ENCODE peak calls at places on chromosome 14, in eight cellular contexts. One of them, this sample, is unnamed.

GRCh38 chr14:22536853-22537338 is 52.1 kb downstream of the DAD1 start:
- DNase-seq in CD4-positive, CD25-positive, alpha-beta regulatory T cell: no peak
- DNase-seq in activated T-helper 1 cell treated with anti-CD3 and anti-CD28 coated beads, Interleukin-12 subunit alpha, Interleukin-12 subunit beta, Interleukin-2, Interleukin-4 antibody, amounts not matched to agents 30 ng/mL and 10 ng/mL and 1 ng/mL, durations not matched to agents 14 hours and 24 hours and 36 hours: peak
- DNase-seq in cerebellar cortex: no peak
- DNase-seq in Caki2: peak
- DNase-seq in CD8-positive, alpha-beta memory T cell: peak
- DNase-seq in osteocyte: no peak
- DNase-seq in astrocyte of the spinal cord: peak
- DNase-seq in this sample: peak

GRCh38 chr14:65849558-65849957 is 437.0 kb downstream of the FUT8 start:
- DNase-seq in activated T-helper 1 cell treated with anti-CD3 and anti-CD28 coated beads, Interleukin-12 subunit alpha, Interleukin-12 subunit beta, Interleukin-2, Interleukin-4 antibody, amounts not matched to agents 30 ng/mL and 10 ng/mL and 1 ng/mL, durations not matched to agents 14 hours and 24 hours and 36 hours: no peak
- DNase-seq in CD8-positive, alpha-beta memory T cell: no peak
- DNase-seq in CD4-positive, CD25-positive, alpha-beta regulatory T cell: no peak
- DNase-seq in osteocyte: peak
- DNase-seq in cerebellar cortex: peak
- DNase-seq in Caki2: no peak
- DNase-seq in astrocyte of the spinal cord: no peak
- DNase-seq in this sample: no peak

GRCh38 chr14:102213470-102213869 is 73.8 kb downstream of the WDR20 start:
- DNase-seq in Caki2: no peak
- DNase-seq in osteocyte: no peak
- DNase-seq in CD4-positive, CD25-positive, alpha-beta regulatory T cell: no peak
- DNase-seq in cerebellar cortex: no peak
- DNase-seq in CD8-positive, alpha-beta memory T cell: no peak
- DNase-seq in activated T-helper 1 cell treated with anti-CD3 and anti-CD28 coated beads, Interleukin-12 subunit alpha, Interleukin-12 subunit beta, Interleukin-2, Interleukin-4 antibody, amounts not matched to agents 30 ng/mL and 10 ng/mL and 1 ng/mL, durations not matched to agents 14 hours and 24 hours and 36 hours: no peak
- DNase-seq in astrocyte of the spinal cord: no peak
- DNase-seq in this sample: no peak

GRCh38 chr14:102977475-102977874 is 55.0 kb downstream of the AMN start:
- DNase-seq in Caki2: no peak
- DNase-seq in astrocyte of the spinal cord: no peak
- DNase-seq in osteocyte: no peak
- DNase-seq in activated T-helper 1 cell treated with anti-CD3 and anti-CD28 coated beads, Interleukin-12 subunit alpha, Interleukin-12 subunit beta, Interleukin-2, Interleukin-4 antibody, amounts not matched to agents 30 ng/mL and 10 ng/mL and 1 ng/mL, durations not matched to agents 14 hours and 24 hours and 36 hours: no peak
- DNase-seq in CD8-positive, alpha-beta memory T cell: no peak
- DNase-seq in cerebellar cortex: no peak
- DNase-seq in CD4-positive, CD25-positive, alpha-beta regulatory T cell: no peak
- DNase-seq in this sample: no peak

GRCh38 chr14:32432813-32433538 is 103.9 kb downstream of the AKAP6 start:
- DNase-seq in astrocyte of the spinal cord: no peak
- DNase-seq in CD4-positive, CD25-positive, alpha-beta regulatory T cell: no peak
- DNase-seq in CD8-positive, alpha-beta memory T cell: no peak
- DNase-seq in activated T-helper 1 cell treated with anti-CD3 and anti-CD28 coated beads, Interleukin-12 subunit alpha, Interleukin-12 subunit beta, Interleukin-2, Interleukin-4 antibody, amounts not matched to agents 30 ng/mL and 10 ng/mL and 1 ng/mL, durations not matched to agents 14 hours and 24 hours and 36 hours: no peak
- DNase-seq in cerebellar cortex: no peak
- DNase-seq in Caki2: no peak
- DNase-seq in osteocyte: no peak
- DNase-seq in this sample: no peak

GRCh38 chr14:103109789-103110415 is 13.4 kb upstream of the TNFAIP2 start:
- DNase-seq in cerebellar cortex: no peak
- DNase-seq in astrocyte of the spinal cord: peak
- DNase-seq in osteocyte: no peak
- DNase-seq in CD8-positive, alpha-beta memory T cell: no peak
- DNase-seq in CD4-positive, CD25-positive, alpha-beta regulatory T cell: no peak
- DNase-seq in activated T-helper 1 cell treated with anti-CD3 and anti-CD28 coated beads, Interleukin-12 subunit alpha, Interleukin-12 subunit beta, Interleukin-2, Interleukin-4 antibody, amounts not matched to agents 30 ng/mL and 10 ng/mL and 1 ng/mL, durations not matched to agents 14 hours and 24 hours and 36 hours: no peak
- DNase-seq in Caki2: peak
- DNase-seq in this sample: no peak

GRCh38 chr14:99164712-99165111 is 107.3 kb downstream of the BCL11B start:
- DNase-seq in Caki2: no peak
- DNase-seq in astrocyte of the spinal cord: no peak
- DNase-seq in cerebellar cortex: no peak
- DNase-seq in osteocyte: no peak
- DNase-seq in activated T-helper 1 cell treated with anti-CD3 and anti-CD28 coated beads, Interleukin-12 subunit alpha, Interleukin-12 subunit beta, Interleukin-2, Interleukin-4 antibody, amounts not matched to agents 30 ng/mL and 10 ng/mL and 1 ng/mL, durations not matched to agents 14 hours and 24 hours and 36 hours: no peak
- DNase-seq in CD8-positive, alpha-beta memory T cell: no peak
- DNase-seq in CD4-positive, CD25-positive, alpha-beta regulatory T cell: no peak
- DNase-seq in this sample: no peak

GRCh38 chr14:35215110-35215872 is 76.9 kb upstream of the PSMA6 start:
- DNase-seq in osteocyte: no peak
- DNase-seq in astrocyte of the spinal cord: peak
- DNase-seq in CD4-positive, CD25-positive, alpha-beta regulatory T cell: peak
- DNase-seq in cerebellar cortex: peak
- DNase-seq in activated T-helper 1 cell treated with anti-CD3 and anti-CD28 coated beads, Interleukin-12 subunit alpha, Interleukin-12 subunit beta, Interleukin-2, Interleukin-4 antibody, amounts not matched to agents 30 ng/mL and 10 ng/mL and 1 ng/mL, durations not matched to agents 14 hours and 24 hours and 36 hours: no peak
- DNase-seq in Caki2: peak
- DNase-seq in CD8-positive, alpha-beta memory T cell: peak
- DNase-seq in this sample: no peak

GRCh38 chr14:22813145-22813544 is 2.1 kb downstream of the SLC7A7 start:
- DNase-seq in osteocyte: no peak
- DNase-seq in cerebellar cortex: no peak
- DNase-seq in CD4-positive, CD25-positive, alpha-beta regulatory T cell: no peak
- DNase-seq in astrocyte of the spinal cord: no peak
- DNase-seq in Caki2: no peak
- DNase-seq in activated T-helper 1 cell treated with anti-CD3 and anti-CD28 coated beads, Interleukin-12 subunit alpha, Interleukin-12 subunit beta, Interleukin-2, Interleukin-4 antibody, amounts not matched to agents 30 ng/mL and 10 ng/mL and 1 ng/mL, durations not matched to agents 14 hours and 24 hours and 36 hours: no peak
- DNase-seq in CD8-positive, alpha-beta memory T cell: no peak
- DNase-seq in this sample: no peak

GRCh38 chr14:73785834-73786631 is 65.6 kb upstream of the PTGR2 start:
- DNase-seq in Caki2: no peak
- DNase-seq in activated T-helper 1 cell treated with anti-CD3 and anti-CD28 coated beads, Interleukin-12 subunit alpha, Interleukin-12 subunit beta, Interleukin-2, Interleukin-4 antibody, amounts not matched to agents 30 ng/mL and 10 ng/mL and 1 ng/mL, durations not matched to agents 14 hours and 24 hours and 36 hours: peak
- DNase-seq in CD8-positive, alpha-beta memory T cell: peak
- DNase-seq in osteocyte: no peak
- DNase-seq in cerebellar cortex: peak
- DNase-seq in astrocyte of the spinal cord: peak
- DNase-seq in CD4-positive, CD25-positive, alpha-beta regulatory T cell: peak
- DNase-seq in this sample: peak

GRCh38 chr14:99807413-99808132 is 14.4 kb downstream of the EML1 start:
- DNase-seq in Caki2: peak
- DNase-seq in cerebellar cortex: no peak
- DNase-seq in CD8-positive, alpha-beta memory T cell: no peak
- DNase-seq in osteocyte: no peak
- DNase-seq in astrocyte of the spinal cord: no peak
- DNase-seq in activated T-helper 1 cell treated with anti-CD3 and anti-CD28 coated beads, Interleukin-12 subunit alpha, Interleukin-12 subunit beta, Interleukin-2, Interleukin-4 antibody, amounts not matched to agents 30 ng/mL and 10 ng/mL and 1 ng/mL, durations not matched to agents 14 hours and 24 hours and 36 hours: no peak
- DNase-seq in CD4-positive, CD25-positive, alpha-beta regulatory T cell: no peak
- DNase-seq in this sample: no peak

GRCh38 chr14:68876976-68877375 is 84.1 kb upstream of the ZFP36L1 start:
- DNase-seq in astrocyte of the spinal cord: no peak
- DNase-seq in cerebellar cortex: no peak
- DNase-seq in Caki2: no peak
- DNase-seq in activated T-helper 1 cell treated with anti-CD3 and anti-CD28 coated beads, Interleukin-12 subunit alpha, Interleukin-12 subunit beta, Interleukin-2, Interleukin-4 antibody, amounts not matched to agents 30 ng/mL and 10 ng/mL and 1 ng/mL, durations not matched to agents 14 hours and 24 hours and 36 hours: no peak
- DNase-seq in CD8-positive, alpha-beta memory T cell: no peak
- DNase-seq in osteocyte: no peak
- DNase-seq in CD4-positive, CD25-positive, alpha-beta regulatory T cell: no peak
- DNase-seq in this sample: no peak

GRCh38 chr14:94381149-94382030 is 7.0 kb downstream of the SERPINA1 start:
- DNase-seq in activated T-helper 1 cell treated with anti-CD3 and anti-CD28 coated beads, Interleukin-12 subunit alpha, Interleukin-12 subunit beta, Interleukin-2, Interleukin-4 antibody, amounts not matched to agents 30 ng/mL and 10 ng/mL and 1 ng/mL, durations not matched to agents 14 hours and 24 hours and 36 hours: no peak
- DNase-seq in CD4-positive, CD25-positive, alpha-beta regulatory T cell: no peak
- DNase-seq in CD8-positive, alpha-beta memory T cell: no peak
- DNase-seq in osteocyte: no peak
- DNase-seq in cerebellar cortex: no peak
- DNase-seq in Caki2: no peak
- DNase-seq in astrocyte of the spinal cord: no peak
- DNase-seq in this sample: no peak

GRCh38 chr14:97021571-97022171 is 224.5 kb downstream of the VRK1 start:
- DNase-seq in CD4-positive, CD25-positive, alpha-beta regulatory T cell: no peak
- DNase-seq in cerebellar cortex: peak
- DNase-seq in astrocyte of the spinal cord: no peak
- DNase-seq in activated T-helper 1 cell treated with anti-CD3 and anti-CD28 coated beads, Interleukin-12 subunit alpha, Interleukin-12 subunit beta, Interleukin-2, Interleukin-4 antibody, amounts not matched to agents 30 ng/mL and 10 ng/mL and 1 ng/mL, durations not matched to agents 14 hours and 24 hours and 36 hours: no peak
- DNase-seq in CD8-positive, alpha-beta memory T cell: no peak
- DNase-seq in Caki2: no peak
- DNase-seq in osteocyte: no peak
- DNase-seq in this sample: no peak

GRCh38 chr14:29028973-29029582 is 262.5 kb downstream of the FOXG1 start:
- DNase-seq in CD8-positive, alpha-beta memory T cell: no peak
- DNase-seq in CD4-positive, CD25-positive, alpha-beta regulatory T cell: no peak
- DNase-seq in Caki2: peak
- DNase-seq in astrocyte of the spinal cord: peak
- DNase-seq in activated T-helper 1 cell treated with anti-CD3 and anti-CD28 coated beads, Interleukin-12 subunit alpha, Interleukin-12 subunit beta, Interleukin-2, Interleukin-4 antibody, amounts not matched to agents 30 ng/mL and 10 ng/mL and 1 ng/mL, durations not matched to agents 14 hours and 24 hours and 36 hours: no peak
- DNase-seq in osteocyte: no peak
- DNase-seq in cerebellar cortex: no peak
- DNase-seq in this sample: no peak

GRCh38 chr14:76918176-76918750 is 92.1 kb downstream of the LRRC74A start:
- DNase-seq in cerebellar cortex: peak
- DNase-seq in CD8-positive, alpha-beta memory T cell: no peak
- DNase-seq in astrocyte of the spinal cord: peak
- DNase-seq in osteocyte: no peak
- DNase-seq in Caki2: no peak
- DNase-seq in activated T-helper 1 cell treated with anti-CD3 and anti-CD28 coated beads, Interleukin-12 subunit alpha, Interleukin-12 subunit beta, Interleukin-2, Interleukin-4 antibody, amounts not matched to agents 30 ng/mL and 10 ng/mL and 1 ng/mL, durations not matched to agents 14 hours and 24 hours and 36 hours: no peak
- DNase-seq in CD4-positive, CD25-positive, alpha-beta regulatory T cell: no peak
- DNase-seq in this sample: no peak

GRCh38 chr14:54676822-54677708 is 110.1 kb downstream of the SAMD4A start:
- DNase-seq in CD4-positive, CD25-positive, alpha-beta regulatory T cell: no peak
- DNase-seq in osteocyte: no peak
- DNase-seq in cerebellar cortex: peak
- DNase-seq in Caki2: peak
- DNase-seq in CD8-positive, alpha-beta memory T cell: no peak
- DNase-seq in astrocyte of the spinal cord: peak
- DNase-seq in activated T-helper 1 cell treated with anti-CD3 and anti-CD28 coated beads, Interleukin-12 subunit alpha, Interleukin-12 subunit beta, Interleukin-2, Interleukin-4 antibody, amounts not matched to agents 30 ng/mL and 10 ng/mL and 1 ng/mL, durations not matched to agents 14 hours and 24 hours and 36 hours: no peak
- DNase-seq in this sample: no peak

GRCh38 chr14:33404054-33404453 is 465.4 kb downstream of the NPAS3 start:
- DNase-seq in cerebellar cortex: no peak
- DNase-seq in CD4-positive, CD25-positive, alpha-beta regulatory T cell: no peak
- DNase-seq in astrocyte of the spinal cord: peak
- DNase-seq in activated T-helper 1 cell treated with anti-CD3 and anti-CD28 coated beads, Interleukin-12 subunit alpha, Interleukin-12 subunit beta, Interleukin-2, Interleukin-4 antibody, amounts not matched to agents 30 ng/mL and 10 ng/mL and 1 ng/mL, durations not matched to agents 14 hours and 24 hours and 36 hours: no peak
- DNase-seq in CD8-positive, alpha-beta memory T cell: no peak
- DNase-seq in osteocyte: no peak
- DNase-seq in Caki2: peak
- DNase-seq in this sample: no peak

GRCh38 chr14:99744199-99744872 is 48.9 kb upstream of the EML1 start:
- DNase-seq in osteocyte: no peak
- DNase-seq in astrocyte of the spinal cord: peak
- DNase-seq in CD8-positive, alpha-beta memory T cell: no peak
- DNase-seq in Caki2: no peak
- DNase-seq in CD4-positive, CD25-positive, alpha-beta regulatory T cell: no peak
- DNase-seq in cerebellar cortex: no peak
- DNase-seq in activated T-helper 1 cell treated with anti-CD3 and anti-CD28 coated beads, Interleukin-12 subunit alpha, Interleukin-12 subunit beta, Interleukin-2, Interleukin-4 antibody, amounts not matched to agents 30 ng/mL and 10 ng/mL and 1 ng/mL, durations not matched to agents 14 hours and 24 hours and 36 hours: no peak
- DNase-seq in this sample: no peak

GRCh38 chr14:79411403-79412174 is 799.7 kb downstream of the DIO2 start:
- DNase-seq in CD4-positive, CD25-positive, alpha-beta regulatory T cell: no peak
- DNase-seq in cerebellar cortex: no peak
- DNase-seq in CD8-positive, alpha-beta memory T cell: no peak
- DNase-seq in Caki2: no peak
- DNase-seq in osteocyte: no peak
- DNase-seq in astrocyte of the spinal cord: peak
- DNase-seq in activated T-helper 1 cell treated with anti-CD3 and anti-CD28 coated beads, Interleukin-12 subunit alpha, Interleukin-12 subunit beta, Interleukin-2, Interleukin-4 antibody, amounts not matched to agents 30 ng/mL and 10 ng/mL and 1 ng/mL, durations not matched to agents 14 hours and 24 hours and 36 hours: no peak
- DNase-seq in this sample: no peak

GRCh38 chr14:81565441-81566290 is 32.0 kb upstream of the SEL1L start:
- DNase-seq in CD4-positive, CD25-positive, alpha-beta regulatory T cell: no peak
- DNase-seq in Caki2: no peak
- DNase-seq in activated T-helper 1 cell treated with anti-CD3 and anti-CD28 coated beads, Interleukin-12 subunit alpha, Interleukin-12 subunit beta, Interleukin-2, Interleukin-4 antibody, amounts not matched to agents 30 ng/mL and 10 ng/mL and 1 ng/mL, durations not matched to agents 14 hours and 24 hours and 36 hours: no peak
- DNase-seq in CD8-positive, alpha-beta memory T cell: no peak
- DNase-seq in astrocyte of the spinal cord: no peak
- DNase-seq in osteocyte: no peak
- DNase-seq in cerebellar cortex: peak
- DNase-seq in this sample: no peak

GRCh38 chr14:73888460-73888725 is 1.7 kb downstream of the ZNF410 start:
- DNase-seq in CD8-positive, alpha-beta memory T cell: no peak
- DNase-seq in osteocyte: no peak
- DNase-seq in CD4-positive, CD25-positive, alpha-beta regulatory T cell: no peak
- DNase-seq in activated T-helper 1 cell treated with anti-CD3 and anti-CD28 coated beads, Interleukin-12 subunit alpha, Interleukin-12 subunit beta, Interleukin-2, Interleukin-4 antibody, amounts not matched to agents 30 ng/mL and 10 ng/mL and 1 ng/mL, durations not matched to agents 14 hours and 24 hours and 36 hours: no peak
- DNase-seq in Caki2: no peak
- DNase-seq in cerebellar cortex: no peak
- DNase-seq in astrocyte of the spinal cord: peak
- DNase-seq in this sample: no peak

GRCh38 chr14:68146812-68147211 is 327.2 kb downstream of the RAD51B start:
- DNase-seq in CD8-positive, alpha-beta memory T cell: no peak
- DNase-seq in Caki2: peak
- DNase-seq in osteocyte: no peak
- DNase-seq in cerebellar cortex: no peak
- DNase-seq in activated T-helper 1 cell treated with anti-CD3 and anti-CD28 coated beads, Interleukin-12 subunit alpha, Interleukin-12 subunit beta, Interleukin-2, Interleukin-4 antibody, amounts not matched to agents 30 ng/mL and 10 ng/mL and 1 ng/mL, durations not matched to agents 14 hours and 24 hours and 36 hours: no peak
- DNase-seq in astrocyte of the spinal cord: peak
- DNase-seq in CD4-positive, CD25-positive, alpha-beta regulatory T cell: no peak
- DNase-seq in this sample: no peak

GRCh38 chr14:94158239-94158888 is 15.8 kb upstream of the PPP4R4 start:
- DNase-seq in activated T-helper 1 cell treated with anti-CD3 and anti-CD28 coated beads, Interleukin-12 subunit alpha, Interleukin-12 subunit beta, Interleukin-2, Interleukin-4 antibody, amounts not matched to agents 30 ng/mL and 10 ng/mL and 1 ng/mL, durations not matched to agents 14 hours and 24 hours and 36 hours: no peak
- DNase-seq in astrocyte of the spinal cord: no peak
- DNase-seq in cerebellar cortex: peak
- DNase-seq in CD8-positive, alpha-beta memory T cell: peak
- DNase-seq in CD4-positive, CD25-positive, alpha-beta regulatory T cell: peak
- DNase-seq in Caki2: no peak
- DNase-seq in osteocyte: no peak
- DNase-seq in this sample: no peak

GRCh38 chr14:95018845-95019244 is 138.5 kb downstream of the DICER1 start:
- DNase-seq in CD4-positive, CD25-positive, alpha-beta regulatory T cell: no peak
- DNase-seq in Caki2: no peak
- DNase-seq in CD8-positive, alpha-beta memory T cell: no peak
- DNase-seq in astrocyte of the spinal cord: no peak
- DNase-seq in activated T-helper 1 cell treated with anti-CD3 and anti-CD28 coated beads, Interleukin-12 subunit alpha, Interleukin-12 subunit beta, Interleukin-2, Interleukin-4 antibody, amounts not matched to agents 30 ng/mL and 10 ng/mL and 1 ng/mL, durations not matched to agents 14 hours and 24 hours and 36 hours: no peak
- DNase-seq in osteocyte: no peak
- DNase-seq in cerebellar cortex: no peak
- DNase-seq in this sample: no peak

GRCh38 chr14:103107455-103107854 is 12.9 kb downstream of the EXOC3L4 start:
- DNase-seq in Caki2: no peak
- DNase-seq in cerebellar cortex: no peak
- DNase-seq in astrocyte of the spinal cord: no peak
- DNase-seq in CD8-positive, alpha-beta memory T cell: no peak
- DNase-seq in CD4-positive, CD25-positive, alpha-beta regulatory T cell: no peak
- DNase-seq in osteocyte: no peak
- DNase-seq in activated T-helper 1 cell treated with anti-CD3 and anti-CD28 coated beads, Interleukin-12 subunit alpha, Interleukin-12 subunit beta, Interleukin-2, Interleukin-4 antibody, amounts not matched to agents 30 ng/mL and 10 ng/mL and 1 ng/mL, durations not matched to agents 14 hours and 24 hours and 36 hours: no peak
- DNase-seq in this sample: no peak

GRCh38 chr14:102868956-102869531 is 53.4 kb upstream of the AMN start:
- DNase-seq in astrocyte of the spinal cord: no peak
- DNase-seq in activated T-helper 1 cell treated with anti-CD3 and anti-CD28 coated beads, Interleukin-12 subunit alpha, Interleukin-12 subunit beta, Interleukin-2, Interleukin-4 antibody, amounts not matched to agents 30 ng/mL and 10 ng/mL and 1 ng/mL, durations not matched to agents 14 hours and 24 hours and 36 hours: no peak
- DNase-seq in CD8-positive, alpha-beta memory T cell: no peak
- DNase-seq in cerebellar cortex: no peak
- DNase-seq in osteocyte: no peak
- DNase-seq in Caki2: no peak
- DNase-seq in CD4-positive, CD25-positive, alpha-beta regulatory T cell: no peak
- DNase-seq in this sample: no peak

GRCh38 chr14:30064454-30064853 is 136.8 kb upstream of the PRKD1 start:
- DNase-seq in CD4-positive, CD25-positive, alpha-beta regulatory T cell: no peak
- DNase-seq in osteocyte: no peak
- DNase-seq in activated T-helper 1 cell treated with anti-CD3 and anti-CD28 coated beads, Interleukin-12 subunit alpha, Interleukin-12 subunit beta, Interleukin-2, Interleukin-4 antibody, amounts not matched to agents 30 ng/mL and 10 ng/mL and 1 ng/mL, durations not matched to agents 14 hours and 24 hours and 36 hours: no peak
- DNase-seq in Caki2: no peak
- DNase-seq in cerebellar cortex: no peak
- DNase-seq in CD8-positive, alpha-beta memory T cell: no peak
- DNase-seq in astrocyte of the spinal cord: no peak
- DNase-seq in this sample: no peak

GRCh38 chr14:69048456-69048855 is 69.4 kb upstream of the ACTN1 start:
- DNase-seq in osteocyte: no peak
- DNase-seq in CD8-positive, alpha-beta memory T cell: peak
- DNase-seq in activated T-helper 1 cell treated with anti-CD3 and anti-CD28 coated beads, Interleukin-12 subunit alpha, Interleukin-12 subunit beta, Interleukin-2, Interleukin-4 antibody, amounts not matched to agents 30 ng/mL and 10 ng/mL and 1 ng/mL, durations not matched to agents 14 hours and 24 hours and 36 hours: no peak
- DNase-seq in CD4-positive, CD25-positive, alpha-beta regulatory T cell: peak
- DNase-seq in Caki2: peak
- DNase-seq in astrocyte of the spinal cord: no peak
- DNase-seq in cerebellar cortex: no peak
- DNase-seq in this sample: no peak

GRCh38 chr14:36604757-36605505 is 22.5 kb upstream of the NKX2-8 start:
- DNase-seq in osteocyte: no peak
- DNase-seq in cerebellar cortex: peak
- DNase-seq in CD8-positive, alpha-beta memory T cell: peak
- DNase-seq in activated T-helper 1 cell treated with anti-CD3 and anti-CD28 coated beads, Interleukin-12 subunit alpha, Interleukin-12 subunit beta, Interleukin-2, Interleukin-4 antibody, amounts not matched to agents 30 ng/mL and 10 ng/mL and 1 ng/mL, durations not matched to agents 14 hours and 24 hours and 36 hours: peak
- DNase-seq in astrocyte of the spinal cord: peak
- DNase-seq in Caki2: peak
- DNase-seq in CD4-positive, CD25-positive, alpha-beta regulatory T cell: peak
- DNase-seq in this sample: no peak

GRCh38 chr14:68139466-68140110 is 320.0 kb downstream of the RAD51B start:
- DNase-seq in Caki2: no peak
- DNase-seq in osteocyte: no peak
- DNase-seq in CD8-positive, alpha-beta memory T cell: no peak
- DNase-seq in CD4-positive, CD25-positive, alpha-beta regulatory T cell: no peak
- DNase-seq in activated T-helper 1 cell treated with anti-CD3 and anti-CD28 coated beads, Interleukin-12 subunit alpha, Interleukin-12 subunit beta, Interleukin-2, Interleukin-4 antibody, amounts not matched to agents 30 ng/mL and 10 ng/mL and 1 ng/mL, durations not matched to agents 14 hours and 24 hours and 36 hours: no peak
- DNase-seq in cerebellar cortex: peak
- DNase-seq in astrocyte of the spinal cord: no peak
- DNase-seq in this sample: no peak

GRCh38 chr14:54669759-54670630 is 103.1 kb downstream of the SAMD4A start:
- DNase-seq in Caki2: no peak
- DNase-seq in CD8-positive, alpha-beta memory T cell: peak
- DNase-seq in cerebellar cortex: no peak
- DNase-seq in CD4-positive, CD25-positive, alpha-beta regulatory T cell: no peak
- DNase-seq in astrocyte of the spinal cord: peak
- DNase-seq in activated T-helper 1 cell treated with anti-CD3 and anti-CD28 coated beads, Interleukin-12 subunit alpha, Interleukin-12 subunit beta, Interleukin-2, Interleukin-4 antibody, amounts not matched to agents 30 ng/mL and 10 ng/mL and 1 ng/mL, durations not matched to agents 14 hours and 24 hours and 36 hours: peak
- DNase-seq in osteocyte: no peak
- DNase-seq in this sample: no peak

GRCh38 chr14:45664668-45665356 is 411.8 kb upstream of the MIS18BP1 start:
- DNase-seq in osteocyte: no peak
- DNase-seq in activated T-helper 1 cell treated with anti-CD3 and anti-CD28 coated beads, Interleukin-12 subunit alpha, Interleukin-12 subunit beta, Interleukin-2, Interleukin-4 antibody, amounts not matched to agents 30 ng/mL and 10 ng/mL and 1 ng/mL, durations not matched to agents 14 hours and 24 hours and 36 hours: no peak
- DNase-seq in CD8-positive, alpha-beta memory T cell: no peak
- DNase-seq in cerebellar cortex: no peak
- DNase-seq in CD4-positive, CD25-positive, alpha-beta regulatory T cell: no peak
- DNase-seq in Caki2: no peak
- DNase-seq in astrocyte of the spinal cord: no peak
- DNase-seq in this sample: no peak